ENCODE peak calls at places on chromosomes 5 and 9, in eight cellular contexts. One of them, this sample, is unnamed.

GRCh38 chr9:97397220-97397619 is 14.7 kb upstream of the TDRD7 start:
- DNase-seq in gastrocnemius medialis: no peak
- DNase-seq in adrenal gland: no peak
- DNase-seq in A549: no peak
- DNase-seq in stomach: no peak
- DNase-seq in GM12891: no peak
- DNase-seq in heart left ventricle: no peak
- DNase-seq in IMR-90: no peak
- DNase-seq in this sample: peak; percentile 85

GRCh38 chr9:95004452-95005275 is 278.2 kb downstream of the AOPEP start:
- DNase-seq in gastrocnemius medialis: peak; percentile 59
- DNase-seq in adrenal gland: no peak
- DNase-seq in A549: no peak
- DNase-seq in stomach: peak; percentile 74
- DNase-seq in GM12891: peak; percentile 48
- DNase-seq in heart left ventricle: peak; percentile 73
- DNase-seq in IMR-90: no peak
- DNase-seq in this sample: peak; percentile 70

GRCh38 chr9:90444609-90445008 is 198.0 kb downstream of the DIRAS2 start:
- DNase-seq in gastrocnemius medialis: no peak
- DNase-seq in adrenal gland: no peak
- DNase-seq in A549: no peak
- DNase-seq in stomach: no peak
- DNase-seq in GM12891: no peak
- DNase-seq in heart left ventricle: no peak
- DNase-seq in IMR-90: no peak
- DNase-seq in this sample: no peak

GRCh38 chr5:2752875-2753435 is 1.5 kb upstream of the IRX2 start:
- DNase-seq in gastrocnemius medialis: no peak
- DNase-seq in adrenal gland: no peak
- DNase-seq in A549: no peak
- DNase-seq in stomach: peak; percentile 46
- DNase-seq in GM12891: no peak
- DNase-seq in heart left ventricle: no peak
- DNase-seq in IMR-90: no peak
- DNase-seq in this sample: no peak

GRCh38 chr9:649128-650074 is 192.1 kb upstream of the DMRT1 start:
- DNase-seq in gastrocnemius medialis: no peak
- DNase-seq in adrenal gland: no peak
- DNase-seq in A549: no peak
- DNase-seq in stomach: no peak
- DNase-seq in GM12891: no peak
- DNase-seq in heart left ventricle: no peak
- DNase-seq in IMR-90: no peak
- DNase-seq in this sample: no peak

GRCh38 chr5:100252944-100253343 is 282.2 kb upstream of the FAM174A start:
- DNase-seq in gastrocnemius medialis: no peak
- DNase-seq in adrenal gland: no peak
- DNase-seq in A549: no peak
- DNase-seq in stomach: no peak
- DNase-seq in GM12891: no peak
- DNase-seq in heart left ventricle: no peak
- DNase-seq in IMR-90: no peak
- DNase-seq in this sample: no peak

GRCh38 chr9:14323969-14324366 is 10.0 kb upstream of the NFIB start:
- DNase-seq in gastrocnemius medialis: no peak
- DNase-seq in adrenal gland: no peak
- DNase-seq in A549: no peak
- DNase-seq in stomach: no peak
- DNase-seq in GM12891: no peak
- DNase-seq in heart left ventricle: no peak
- DNase-seq in IMR-90: no peak
- DNase-seq in this sample: no peak

GRCh38 chr9:123724211-123724831 is 205.6 kb downstream of the DENND1A start:
- DNase-seq in gastrocnemius medialis: no peak
- DNase-seq in adrenal gland: peak; percentile 18
- DNase-seq in A549: no peak
- DNase-seq in stomach: no peak
- DNase-seq in GM12891: no peak
- DNase-seq in heart left ventricle: peak; percentile 16
- DNase-seq in IMR-90: peak; percentile 57
- DNase-seq in this sample: no peak

GRCh38 chr5:156582193-156582598 is 255.2 kb downstream of the SGCD start:
- DNase-seq in gastrocnemius medialis: no peak
- DNase-seq in adrenal gland: no peak
- DNase-seq in A549: no peak
- DNase-seq in stomach: no peak
- DNase-seq in GM12891: no peak
- DNase-seq in heart left ventricle: no peak
- DNase-seq in IMR-90: no peak
- DNase-seq in this sample: no peak

GRCh38 chr9:106785200-106785599 is 77.8 kb upstream of the ZNF462 start:
- DNase-seq in gastrocnemius medialis: no peak
- DNase-seq in adrenal gland: no peak
- DNase-seq in A549: no peak
- DNase-seq in stomach: no peak
- DNase-seq in GM12891: no peak
- DNase-seq in heart left ventricle: no peak
- DNase-seq in IMR-90: no peak
- DNase-seq in this sample: no peak

GRCh38 chr5:39517800-39518199 is 93.0 kb upstream of the DAB2 start:
- DNase-seq in gastrocnemius medialis: no peak
- DNase-seq in adrenal gland: peak; percentile 29
- DNase-seq in A549: peak; percentile 15
- DNase-seq in stomach: no peak
- DNase-seq in GM12891: no peak
- DNase-seq in heart left ventricle: no peak
- DNase-seq in IMR-90: peak; percentile 92
- DNase-seq in this sample: peak; percentile 26

GRCh38 chr5:30874234-30875034 is 319.1 kb upstream of the CDH6 start:
- DNase-seq in gastrocnemius medialis: no peak
- DNase-seq in adrenal gland: no peak
- DNase-seq in A549: no peak
- DNase-seq in stomach: no peak
- DNase-seq in GM12891: no peak
- DNase-seq in heart left ventricle: peak; percentile 9
- DNase-seq in IMR-90: peak; percentile 10
- DNase-seq in this sample: no peak

GRCh38 chr9:129489838-129490582 is 130.9 kb downstream of the C9orf50 start:
- DNase-seq in gastrocnemius medialis: no peak
- DNase-seq in adrenal gland: no peak
- DNase-seq in A549: no peak
- DNase-seq in stomach: no peak
- DNase-seq in GM12891: no peak
- DNase-seq in heart left ventricle: peak; percentile 40
- DNase-seq in IMR-90: peak; percentile 45
- DNase-seq in this sample: no peak

GRCh38 chr5:178214160-178214803 is 9.9 kb downstream of the HNRNPAB start:
- DNase-seq in gastrocnemius medialis: no peak
- DNase-seq in adrenal gland: no peak
- DNase-seq in A549: no peak
- DNase-seq in stomach: no peak
- DNase-seq in GM12891: no peak
- DNase-seq in heart left ventricle: no peak
- DNase-seq in IMR-90: no peak
- DNase-seq in this sample: no peak

GRCh38 chr5:178213748-178214151 is 9.4 kb downstream of the HNRNPAB start:
- DNase-seq in gastrocnemius medialis: no peak
- DNase-seq in adrenal gland: no peak
- DNase-seq in A549: no peak
- DNase-seq in stomach: peak; percentile 64
- DNase-seq in GM12891: no peak
- DNase-seq in heart left ventricle: no peak
- DNase-seq in IMR-90: no peak
- DNase-seq in this sample: no peak

GRCh38 chr5:178211095-178212048 is 7.0 kb downstream of the HNRNPAB start:
- DNase-seq in gastrocnemius medialis: no peak
- DNase-seq in adrenal gland: no peak
- DNase-seq in A549: no peak
- DNase-seq in stomach: no peak
- DNase-seq in GM12891: no peak
- DNase-seq in heart left ventricle: no peak
- DNase-seq in IMR-90: no peak
- DNase-seq in this sample: no peak

GRCh38 chr5:178213003-178213449 is 8.7 kb downstream of the HNRNPAB start:
- DNase-seq in gastrocnemius medialis: peak; percentile 73
- DNase-seq in adrenal gland: no peak
- DNase-seq in A549: no peak
- DNase-seq in stomach: no peak
- DNase-seq in GM12891: no peak
- DNase-seq in heart left ventricle: no peak
- DNase-seq in IMR-90: no peak
- DNase-seq in this sample: no peak

GRCh38 chr5:178212241-178213002 is 8.1 kb downstream of the HNRNPAB start:
- DNase-seq in gastrocnemius medialis: no peak
- DNase-seq in adrenal gland: no peak
- DNase-seq in A549: no peak
- DNase-seq in stomach: no peak
- DNase-seq in GM12891: no peak
- DNase-seq in heart left ventricle: no peak
- DNase-seq in IMR-90: no peak
- DNase-seq in this sample: no peak
- TF ChIP-seq POLR2A in gastrocnemius medialis: no peak
- TF ChIP-seq POLR2A in adrenal gland: no peak
- TF ChIP-seq POLR2A in A549: no peak
- TF ChIP-seq POLR2A in stomach: no peak
- TF ChIP-seq POLR2A in GM12891: no peak
- TF ChIP-seq POLR2A in heart left ventricle: no peak
- TF ChIP-seq POLR2A in IMR-90: no peak
- TF ChIP-seq POLR2A in this sample: no peak

GRCh38 chr5:179840766-179841165 is 17.9 kb downstream of the MRNIP start:
- DNase-seq in gastrocnemius medialis: peak; percentile 75
- DNase-seq in adrenal gland: no peak
- DNase-seq in A549: no peak
- DNase-seq in stomach: no peak
- DNase-seq in GM12891: no peak
- DNase-seq in heart left ventricle: no peak
- DNase-seq in IMR-90: no peak
- DNase-seq in this sample: no peak
- TF ChIP-seq POLR2A in gastrocnemius medialis: no peak
- TF ChIP-seq POLR2A in adrenal gland: no peak
- TF ChIP-seq POLR2A in A549: no peak
- TF ChIP-seq POLR2A in stomach: no peak
- TF ChIP-seq POLR2A in GM12891: no peak
- TF ChIP-seq POLR2A in heart left ventricle: no peak
- TF ChIP-seq POLR2A in IMR-90: no peak
- TF ChIP-seq POLR2A in this sample: no peak

DNA sequence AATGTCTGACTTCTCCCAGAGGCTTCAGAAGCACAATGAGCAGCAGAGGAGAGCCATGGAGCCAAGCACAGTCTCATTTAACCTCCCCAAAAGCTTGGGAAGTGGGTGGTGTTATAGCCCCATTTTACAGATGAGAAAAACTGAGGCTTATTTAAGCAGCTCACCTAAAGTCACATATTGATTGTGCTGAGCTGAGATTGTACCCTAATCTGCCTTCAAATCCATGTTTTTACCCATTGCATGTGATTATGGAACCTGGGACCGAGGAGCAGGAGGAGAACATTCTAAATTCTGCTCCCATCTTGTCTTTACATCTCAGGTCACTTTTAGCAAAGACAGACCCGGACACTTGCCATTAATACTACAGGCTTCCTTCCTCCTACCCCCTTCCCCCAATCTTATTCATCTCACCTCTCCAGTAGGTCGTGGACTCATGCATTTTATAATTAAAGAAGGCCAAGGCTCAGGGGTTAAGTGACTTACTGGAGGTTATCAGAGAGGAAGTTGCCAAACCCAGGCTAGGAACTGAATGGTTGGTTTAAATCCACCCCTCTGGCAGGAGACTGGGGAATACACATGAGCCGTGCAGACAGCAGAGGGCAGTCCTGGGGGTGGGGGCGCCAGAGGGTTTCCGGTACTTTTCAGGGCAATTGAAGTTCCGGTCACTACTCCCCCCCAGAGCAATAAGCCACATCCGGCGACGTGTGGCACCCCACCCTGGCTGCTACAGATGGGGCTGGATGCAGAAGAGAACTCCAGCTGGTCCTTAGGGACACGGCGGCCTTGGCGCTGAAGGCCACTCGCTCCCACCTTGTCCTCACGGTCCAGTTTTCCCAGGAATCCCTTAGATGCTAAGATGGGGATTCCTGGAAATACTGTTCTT is 51.0 kb upstream of the IL17B start:
- DNase-seq in gastrocnemius medialis: no peak
- DNase-seq in adrenal gland: peak; percentile 90
- DNase-seq in A549: no peak
- DNase-seq in stomach: no peak
- DNase-seq in GM12891: no peak
- DNase-seq in heart left ventricle: peak; percentile 72
- DNase-seq in IMR-90: no peak
- DNase-seq in this sample: no peak
- TF ChIP-seq POLR2A in gastrocnemius medialis: no peak
- TF ChIP-seq POLR2A in adrenal gland: no peak
- TF ChIP-seq POLR2A in A549: no peak
- TF ChIP-seq POLR2A in stomach: no peak
- TF ChIP-seq POLR2A in GM12891: no peak
- TF ChIP-seq POLR2A in heart left ventricle: no peak
- TF ChIP-seq POLR2A in IMR-90: no peak
- TF ChIP-seq POLR2A in this sample: no peak

GRCh38 chr9:136826703-136827582 is 15.3 kb upstream of the AJM1 start:
- DNase-seq in gastrocnemius medialis: no peak
- DNase-seq in adrenal gland: no peak
- DNase-seq in A549: no peak
- DNase-seq in stomach: no peak
- DNase-seq in GM12891: no peak
- DNase-seq in heart left ventricle: no peak
- DNase-seq in IMR-90: no peak
- DNase-seq in this sample: no peak
- TF ChIP-seq POLR2A in gastrocnemius medialis: no peak
- TF ChIP-seq POLR2A in adrenal gland: no peak
- TF ChIP-seq POLR2A in A549: no peak
- TF ChIP-seq POLR2A in stomach: no peak
- TF ChIP-seq POLR2A in GM12891: no peak
- TF ChIP-seq POLR2A in heart left ventricle: no peak
- TF ChIP-seq POLR2A in IMR-90: no peak
- TF ChIP-seq POLR2A in this sample: no peak

GRCh38 chr5:132556511-132557424 is at the start of gene RAD50:
- DNase-seq in gastrocnemius medialis: peak; percentile 92
- DNase-seq in adrenal gland: peak; percentile 95
- DNase-seq in A549: peak; percentile 94
- DNase-seq in stomach: peak; percentile 95
- DNase-seq in GM12891: peak; percentile 82
- DNase-seq in heart left ventricle: peak; percentile 89
- DNase-seq in IMR-90: peak; percentile 84
- DNase-seq in this sample: peak; percentile 90
- TF ChIP-seq POLR2A in gastrocnemius medialis: peak; percentile 83
- TF ChIP-seq POLR2A in adrenal gland: peak; percentile 74
- TF ChIP-seq POLR2A in A549: peak; percentile 88
- TF ChIP-seq POLR2A in stomach: no peak
- TF ChIP-seq POLR2A in GM12891: peak; percentile 87
- TF ChIP-seq POLR2A in heart left ventricle: no peak
- TF ChIP-seq POLR2A in IMR-90: peak; percentile 72
- TF ChIP-seq POLR2A in this sample: peak; percentile 94

GRCh38 chr9:127612993-127613954 is 1.2 kb downstream of the STXBP1 start:
- DNase-seq in gastrocnemius medialis: peak; percentile 58
- DNase-seq in adrenal gland: peak; percentile 73
- DNase-seq in A549: peak; percentile 70
- DNase-seq in stomach: peak; percentile 52
- DNase-seq in GM12891: no peak
- DNase-seq in heart left ventricle: peak; percentile 86
- DNase-seq in IMR-90: peak; percentile 57
- DNase-seq in this sample: peak; percentile 93
- TF ChIP-seq POLR2A in gastrocnemius medialis: peak; percentile 61
- TF ChIP-seq POLR2A in adrenal gland: peak; percentile 65
- TF ChIP-seq POLR2A in A549: peak; percentile 9
- TF ChIP-seq POLR2A in stomach: no peak
- TF ChIP-seq POLR2A in GM12891: no peak
- TF ChIP-seq POLR2A in heart left ventricle: no peak
- TF ChIP-seq POLR2A in IMR-90: peak; percentile 43
- TF ChIP-seq POLR2A in this sample: peak; percentile 81